ENCODE peak calls at places on chromosomes 4 and X, in five cellular contexts. One of them, this sample, is unnamed.

GRCh38 chr4:138859249-138859648 is 156.3 kb upstream of the NOCT start:
- DNase-seq in coronary artery: no peak
- DNase-seq in endothelial cell: no peak
- DNase-seq in NCI-H1092: no peak
- DNase-seq in AG09309: no peak
- DNase-seq in this sample: no peak

GRCh38 chrX:19804168-19804567 is 83.2 kb downstream of the SH3KBP1 start:
- DNase-seq in coronary artery: no peak
- DNase-seq in endothelial cell: no peak
- DNase-seq in NCI-H1092: no peak
- DNase-seq in AG09309: no peak
- DNase-seq in this sample: no peak

GRCh38 chr4:141028024-141028529 is 105.2 kb downstream of the RNF150 start:
- DNase-seq in coronary artery: no peak
- DNase-seq in endothelial cell: no peak
- DNase-seq in NCI-H1092: peak
- DNase-seq in AG09309: peak
- DNase-seq in this sample: no peak

GRCh38 chrX:107117993-107118321 is 665 bp downstream of the RBM41 start:
- DNase-seq in coronary artery: no peak
- DNase-seq in endothelial cell: no peak
- DNase-seq in NCI-H1092: no peak
- DNase-seq in AG09309: no peak
- DNase-seq in this sample: no peak

GRCh38 chr4:26173619-26174018 is 147.2 kb upstream of the RBPJ start:
- DNase-seq in coronary artery: no peak
- DNase-seq in endothelial cell: no peak
- DNase-seq in NCI-H1092: no peak
- DNase-seq in AG09309: no peak
- DNase-seq in this sample: no peak

GRCh38 chr4:140367738-140368137 is 5.7 kb upstream of the SCOC start:
- DNase-seq in coronary artery: no peak
- DNase-seq in endothelial cell: no peak
- DNase-seq in NCI-H1092: no peak
- DNase-seq in AG09309: no peak
- DNase-seq in this sample: no peak

GRCh38 chr4:166169111-166169510 is 296.1 kb downstream of the TLL1 start:
- DNase-seq in coronary artery: no peak
- DNase-seq in endothelial cell: peak
- DNase-seq in NCI-H1092: no peak
- DNase-seq in AG09309: no peak
- DNase-seq in this sample: no peak

GRCh38 chr4:77931452-77932135 is 69.0 kb downstream of the MRPL1 start:
- DNase-seq in coronary artery: no peak
- DNase-seq in endothelial cell: no peak
- DNase-seq in NCI-H1092: no peak
- DNase-seq in AG09309: peak
- DNase-seq in this sample: no peak

GRCh38 chr4:88352062-88352461 is 26.6 kb upstream of the HERC6 start:
- DNase-seq in coronary artery: no peak
- DNase-seq in endothelial cell: no peak
- DNase-seq in NCI-H1092: no peak
- DNase-seq in AG09309: peak
- DNase-seq in this sample: no peak

GRCh38 chr4:151475338-151475737 is 66.4 kb downstream of the FHIP1A start:
- DNase-seq in coronary artery: no peak
- DNase-seq in endothelial cell: no peak
- DNase-seq in NCI-H1092: no peak
- DNase-seq in AG09309: no peak
- DNase-seq in this sample: no peak

GRCh38 chr4:6076391-6076790 is 58.2 kb upstream of the C4orf50 start:
- DNase-seq in coronary artery: no peak
- DNase-seq in endothelial cell: no peak
- DNase-seq in NCI-H1092: no peak
- DNase-seq in AG09309: no peak
- DNase-seq in this sample: no peak

GRCh38 chrX:87679849-87680248 is 162.2 kb downstream of the KLHL4 start:
- DNase-seq in coronary artery: no peak
- DNase-seq in endothelial cell: no peak
- DNase-seq in NCI-H1092: no peak
- DNase-seq in AG09309: no peak
- DNase-seq in this sample: no peak

GRCh38 chrX:108527724-108528123 is 88.1 kb downstream of the COL4A5 start:
- DNase-seq in coronary artery: no peak
- DNase-seq in endothelial cell: no peak
- DNase-seq in NCI-H1092: no peak
- DNase-seq in AG09309: no peak
- DNase-seq in this sample: no peak

GRCh38 chrX:112731793-112732192 is 52.1 kb upstream of the LHFPL1 start:
- DNase-seq in coronary artery: no peak
- DNase-seq in endothelial cell: no peak
- DNase-seq in NCI-H1092: no peak
- DNase-seq in AG09309: no peak
- DNase-seq in this sample: no peak

GRCh38 chr4:83618431-83618830 is 82.5 kb downstream of the GPAT3 start:
- DNase-seq in coronary artery: no peak
- DNase-seq in endothelial cell: no peak
- DNase-seq in NCI-H1092: no peak
- DNase-seq in AG09309: no peak
- DNase-seq in this sample: no peak

GRCh38 chr4:155604718-155605601 is 61.7 kb upstream of the GUCY1A1 start:
- DNase-seq in coronary artery: no peak
- DNase-seq in endothelial cell: no peak
- DNase-seq in NCI-H1092: no peak
- DNase-seq in AG09309: peak
- DNase-seq in this sample: no peak

GRCh38 chr4:63396269-63396668 is 1013.0 kb downstream of the TECRL start:
- DNase-seq in coronary artery: no peak
- DNase-seq in endothelial cell: no peak
- DNase-seq in NCI-H1092: no peak
- DNase-seq in AG09309: no peak
- DNase-seq in this sample: no peak

GRCh38 chrX:34901761-34902160 is 40.8 kb upstream of the FAM47B start:
- DNase-seq in coronary artery: no peak
- DNase-seq in endothelial cell: no peak
- DNase-seq in NCI-H1092: no peak
- DNase-seq in AG09309: no peak
- DNase-seq in this sample: no peak

GRCh38 chr4:30973993-30974392 is 253.8 kb downstream of the PCDH7 start:
- DNase-seq in coronary artery: no peak
- DNase-seq in endothelial cell: no peak
- DNase-seq in NCI-H1092: no peak
- DNase-seq in AG09309: no peak
- DNase-seq in this sample: no peak

GRCh38 chr4:1466034-1466960 is 60.1 kb upstream of the NKX1-1 start:
- DNase-seq in coronary artery: no peak
- DNase-seq in endothelial cell: no peak
- DNase-seq in NCI-H1092: no peak
- DNase-seq in AG09309: no peak
- DNase-seq in this sample: no peak

GRCh38 chr4:20403317-20403716 is 151.6 kb downstream of the SLIT2 start:
- DNase-seq in coronary artery: no peak
- DNase-seq in endothelial cell: no peak
- DNase-seq in NCI-H1092: no peak
- DNase-seq in AG09309: no peak
- DNase-seq in this sample: no peak

GRCh38 chr4:67332627-67333026 is 212.7 kb downstream of the CENPC start:
- DNase-seq in coronary artery: no peak
- DNase-seq in endothelial cell: peak
- DNase-seq in NCI-H1092: no peak
- DNase-seq in AG09309: no peak
- DNase-seq in this sample: no peak

GRCh38 chr4:165060938-165061337 is 7.3 kb downstream of the TRIM75 start:
- DNase-seq in coronary artery: no peak
- DNase-seq in endothelial cell: no peak
- DNase-seq in NCI-H1092: no peak
- DNase-seq in AG09309: no peak
- DNase-seq in this sample: no peak

GRCh38 chr4:154838155-154838554 is 57.1 kb downstream of the RBM46 start:
- DNase-seq in coronary artery: no peak
- DNase-seq in endothelial cell: no peak
- DNase-seq in NCI-H1092: no peak
- DNase-seq in AG09309: no peak
- DNase-seq in this sample: no peak

GRCh38 chrX:57573754-57574153 is 18.1 kb upstream of the ZXDB start:
- DNase-seq in coronary artery: no peak
- DNase-seq in endothelial cell: peak
- DNase-seq in NCI-H1092: no peak
- DNase-seq in AG09309: no peak
- DNase-seq in this sample: no peak

GRCh38 chr4:174460684-174461083 is 61.6 kb downstream of the HPGD start:
- DNase-seq in coronary artery: no peak
- DNase-seq in endothelial cell: no peak
- DNase-seq in NCI-H1092: no peak
- DNase-seq in AG09309: no peak
- DNase-seq in this sample: no peak